ENCODE peak calls at places on chromosomes 11 and 22, in eight cellular contexts. C is heart left ventricle, W is A549, U is stomach, L is IMR-90, B is body of pancreas, G is tibial nerve, E is uterus. K is an unnamed sample.

GRCh38 chr11:94815705-94816344 is 47.7 kb downstream of the AMOTL1 start:
- DNase-seq in B (no peak), G (no peak), E (no peak), U (no peak), L (no peak), C (no peak), W (peak; percentile 43), K (no peak)

GRCh38 chr11:58442136-58442535 is at the start of gene OR5B12:
- DNase-seq in U (no peak), L (no peak), E (no peak), B (no peak), G (no peak), C (no peak), W (no peak), K (no peak)

GRCh38 chr22:37751449-37752188 is 54.8 kb downstream of the TRIOBP start:
- DNase-seq in G (no peak), U (no peak), L (no peak), B (no peak), W (peak; percentile 41), E (no peak), C (no peak), K (no peak)

GRCh38 chr22:50178471-50178864 is 7.2 kb upstream of the TRABD start:
- DNase-seq in W (no peak), U (no peak), G (no peak), E (no peak), C (no peak), B (no peak), L (no peak), K (no peak)

GRCh38 chr11:133922078-133922870 is 34.5 kb downstream of the IGSF9B start:
- DNase-seq in G (no peak), U (no peak), C (no peak), B (no peak), E (no peak), L (no peak), W (no peak), K (no peak)

GRCh38 chr11:12291767-12292166 is 85.6 kb upstream of the PARVA start:
- DNase-seq in U (no peak), L (no peak), B (no peak), C (no peak), W (no peak), G (no peak), E (no peak), K (no peak)

GRCh38 chr11:27241316-27242122 is 121.5 kb downstream of the CCDC34 start:
- DNase-seq in C (no peak), B (no peak), W (peak; percentile 19), L (peak; percentile 91), G (no peak), E (no peak), U (no peak), K (no peak)

GRCh38 chr11:42840856-42841255 is 470.9 kb upstream of the API5 start:
- DNase-seq in L (no peak), G (no peak), B (no peak), E (no peak), C (no peak), W (no peak), U (no peak), K (no peak)

GRCh38 chr11:12270817-12271216 is 106.6 kb upstream of the PARVA start:
- DNase-seq in U (no peak), B (no peak), W (no peak), E (no peak), L (no peak), C (no peak), G (no peak), K (no peak)

DNA sequence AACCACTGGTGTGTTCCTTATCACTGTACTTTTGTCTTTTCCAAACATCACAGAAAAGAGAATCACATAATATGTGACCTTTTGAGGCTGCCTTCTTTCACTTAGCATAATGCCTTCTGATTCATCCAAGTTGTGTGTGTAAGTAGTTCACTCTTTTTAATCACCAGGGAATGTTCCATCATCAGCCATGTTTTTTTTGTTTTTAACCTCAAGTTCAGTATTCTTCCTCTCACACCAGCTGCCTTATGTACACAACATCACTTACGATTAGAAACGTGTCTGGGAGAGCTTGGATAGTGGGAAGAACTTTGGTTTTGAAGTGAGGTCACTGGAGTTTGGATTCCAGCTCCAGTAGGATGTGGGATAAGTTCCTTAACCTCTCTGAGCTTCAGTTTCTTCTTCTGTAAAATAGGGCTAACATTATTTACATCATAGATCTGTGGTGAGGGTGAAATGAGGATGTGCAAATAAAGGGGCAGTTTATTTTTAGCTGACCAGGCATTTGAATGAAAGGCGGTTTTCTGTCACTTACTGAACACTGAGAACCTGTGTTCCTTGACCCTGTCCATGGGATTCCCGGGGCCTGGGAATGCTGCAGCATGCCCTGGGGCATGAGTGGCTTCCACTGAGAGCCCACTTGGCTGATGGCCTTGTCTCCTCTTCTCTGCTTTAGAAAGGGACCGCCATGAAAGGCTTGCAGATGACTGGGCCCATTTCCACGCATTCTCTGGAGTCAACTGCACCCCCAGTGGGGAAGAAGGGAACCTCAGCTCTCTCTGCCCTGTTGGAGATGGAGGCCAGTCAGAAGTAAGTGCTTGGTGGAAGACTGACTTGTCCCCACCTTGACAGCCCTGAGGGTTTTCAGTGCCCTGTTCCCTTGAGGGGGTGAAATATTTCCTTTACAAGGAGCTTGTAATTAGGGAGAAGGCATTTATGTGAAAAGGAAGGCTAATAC is 92.6 kb downstream of the DEPDC5 start:
- DNase-seq in U (no peak), C (no peak), L (peak; percentile 96), W (peak; percentile 20), E (no peak), G (no peak), B (no peak), K (no peak)
- TF ChIP-seq CTCF in U (no peak), C (peak; percentile 9), L (peak; percentile 21), W (no peak), E (no peak), G (no peak), B (peak; percentile 11), K (no peak)

GRCh38 chr22:17158568-17159503 is at the start of gene HDHD5:
- DNase-seq in E (peak; percentile 88), B (peak; percentile 92), C (peak; percentile 92), W (peak; percentile 83), U (peak; percentile 93), G (peak; percentile 86), L (peak; percentile 82), K (peak; percentile 97)
- TF ChIP-seq POLR2A in E (no peak), B (peak; percentile 41), C (peak; percentile 49), W (peak; percentile 38), U (no peak), G (peak; percentile 15), L (no peak), K (peak; percentile 53)

GRCh38 chr11:35066783-35067476 is 72.0 kb upstream of the CD44 start:
- DNase-seq in G (no peak), C (no peak), U (no peak), L (no peak), W (no peak), E (no peak), B (no peak), K (peak; percentile 57)

GRCh38 chr11:35063453-35063852 is 75.5 kb upstream of the CD44 start:
- DNase-seq in C (no peak), E (no peak), B (no peak), W (no peak), G (no peak), U (no peak), L (no peak), K (no peak)

GRCh38 chr11:35066029-35066428 is 72.9 kb upstream of the CD44 start:
- DNase-seq in U (no peak), W (no peak), C (no peak), B (no peak), L (no peak), E (no peak), G (no peak), K (no peak)

GRCh38 chr11:35064114-35064800 is 74.7 kb upstream of the CD44 start:
- DNase-seq in C (no peak), G (no peak), E (no peak), B (no peak), U (no peak), L (peak; percentile 59), W (no peak), K (no peak)

DNA sequence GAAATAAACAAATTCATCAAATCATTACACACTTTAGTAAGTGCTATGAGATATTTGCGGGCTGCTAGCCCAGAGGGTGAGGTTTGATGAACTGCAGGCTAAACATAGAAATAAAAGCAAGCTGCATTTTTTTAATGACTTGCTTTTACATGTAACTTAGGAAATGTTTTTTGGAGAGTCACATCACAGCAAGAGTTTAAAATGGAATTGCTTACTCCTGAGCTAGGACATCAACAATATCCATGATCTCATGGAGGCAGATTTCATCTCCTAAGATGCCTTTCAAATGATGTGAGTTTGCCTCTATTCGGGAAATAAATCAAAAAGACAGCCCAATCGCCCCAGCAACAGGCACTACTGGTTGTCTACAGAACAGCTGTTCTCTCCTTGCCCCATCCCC is 73.4 kb upstream of the CD44 start:
- DNase-seq in W (no peak), L (peak; percentile 59), B (no peak), U (no peak), G (no peak), E (peak; percentile 79), C (no peak), K (no peak)
- H3K27ac ChIP-seq in W (no peak overlapping the region), L (no peak overlapping the region), B (no peak overlapping the region), U (no peak overlapping the region), G (no peak overlapping the region), E (peak overlapping the region; percentile 96), C (no peak overlapping the region), K (no peak overlapping the region)

GRCh38 chr11:6406370-6406769 is 12.5 kb downstream of the APBB1 start:
- DNase-seq in B (no peak), C (no peak), L (no peak), G (no peak), U (no peak), W (no peak), E (no peak), K (no peak)

GRCh38 chr11:6411594-6412031 is 7.3 kb downstream of the APBB1 start:
- DNase-seq in L (no peak), E (no peak), W (no peak), U (no peak), G (no peak), B (no peak), C (no peak), K (peak; percentile 40)

GRCh38 chr11:6413791-6414231 is 5.1 kb downstream of the APBB1 start:
- DNase-seq in B (no peak), C (no peak), E (no peak), G (no peak), U (no peak), L (no peak), W (no peak), K (no peak)

GRCh38 chr11:6414874-6415328 is 4.0 kb downstream of the APBB1 start:
- DNase-seq in B (no peak), C (no peak), E (no peak), L (no peak), W (no peak), U (no peak), G (no peak), K (no peak)

DNA sequence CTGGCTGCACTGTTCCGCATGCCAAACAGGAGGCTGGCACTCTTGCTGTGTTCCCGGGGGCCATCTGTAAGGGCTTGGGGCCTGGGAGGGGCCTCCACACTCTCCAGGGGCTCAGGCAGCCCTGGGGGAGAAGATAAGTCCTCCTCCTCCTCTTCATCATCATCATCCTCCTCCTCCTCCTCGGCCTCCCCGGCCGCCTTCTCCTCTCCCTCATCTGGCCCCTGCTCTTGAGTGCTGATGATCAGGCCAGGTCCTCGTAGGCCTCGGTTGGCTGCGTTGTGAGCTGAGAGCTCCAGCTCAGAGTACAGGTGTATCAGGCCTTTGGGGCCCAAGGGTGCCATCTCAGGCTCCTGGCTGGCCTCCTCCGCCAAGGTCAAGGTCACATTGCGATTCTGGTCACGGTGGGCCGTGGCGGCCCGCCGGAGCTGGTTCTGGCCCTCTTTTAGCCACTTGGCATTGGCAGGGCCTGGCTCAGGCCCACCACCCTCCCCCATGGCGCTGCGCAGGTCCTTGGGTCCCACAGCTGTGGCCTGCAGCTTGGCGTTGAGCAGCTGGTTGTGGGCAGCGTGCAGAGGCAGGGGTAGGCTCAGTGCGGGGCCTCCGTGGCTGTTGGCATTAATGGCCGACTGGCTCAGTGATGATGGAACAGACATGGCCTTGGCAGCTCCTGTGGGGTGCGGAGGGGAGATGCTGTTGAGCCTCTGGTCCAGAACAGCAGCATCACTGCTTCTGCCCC is 8.0 kb downstream of the APBB1 start:
- DNase-seq in B (no peak), E (no peak), U (no peak), L (no peak), C (no peak), G (no peak), W (no peak), K (no peak)
- TF ChIP-seq CTCF in B (no peak), E (no peak), U (no peak), L (no peak), C (no peak), G (no peak), W (no peak), K (no peak)